ENCODE peak calls at places on chromosomes 1 and 21, in nine cellular contexts. One of them, this sample, is unnamed. For H3K36me3, the result is how much of the 10 kb centered on the place peaks cover.

GRCh38 chr1:16349847-16350406 is 2.4 kb downstream of the FBXO42 start:
- DNase-seq in Panc1: no peak
- DNase-seq in brain microvascular endothelial cell: no peak
- DNase-seq in neuronal stem cell: no peak
- DNase-seq in heart left ventricle: no peak
- DNase-seq in astrocyte: no peak
- DNase-seq in kidney epithelial cell: no peak
- DNase-seq in adrenal gland: no peak
- DNase-seq in transverse colon: no peak
- DNase-seq in this sample: no peak

GRCh38 chr21:25350056-25350455 is 257.2 kb downstream of the MRPL39 start:
- DNase-seq in transverse colon: no peak
- DNase-seq in neuronal stem cell: no peak
- DNase-seq in brain microvascular endothelial cell: peak
- DNase-seq in adrenal gland: no peak
- DNase-seq in Panc1: no peak
- DNase-seq in heart left ventricle: no peak
- DNase-seq in kidney epithelial cell: no peak
- DNase-seq in astrocyte: no peak
- DNase-seq in this sample: peak

GRCh38 chr1:223033658-223034057 is 109.4 kb downstream of the TLR5 start:
- DNase-seq in kidney epithelial cell: no peak
- DNase-seq in heart left ventricle: no peak
- DNase-seq in adrenal gland: no peak
- DNase-seq in astrocyte: peak
- DNase-seq in transverse colon: no peak
- DNase-seq in neuronal stem cell: no peak
- DNase-seq in brain microvascular endothelial cell: no peak
- DNase-seq in Panc1: no peak
- DNase-seq in this sample: no peak

GRCh38 chr1:157431751-157432150 is 120.6 kb downstream of the FCRL5 start:
- DNase-seq in Panc1: no peak
- DNase-seq in neuronal stem cell: no peak
- DNase-seq in astrocyte: no peak
- DNase-seq in heart left ventricle: no peak
- DNase-seq in transverse colon: no peak
- DNase-seq in brain microvascular endothelial cell: peak
- DNase-seq in adrenal gland: no peak
- DNase-seq in kidney epithelial cell: peak
- DNase-seq in this sample: no peak

GRCh38 chr1:7491089-7491817 is 279.8 kb upstream of the VAMP3 start:
- DNase-seq in kidney epithelial cell: no peak
- DNase-seq in transverse colon: no peak
- DNase-seq in Panc1: no peak
- DNase-seq in neuronal stem cell: no peak
- DNase-seq in adrenal gland: no peak
- DNase-seq in astrocyte: peak
- DNase-seq in heart left ventricle: no peak
- DNase-seq in brain microvascular endothelial cell: no peak
- DNase-seq in this sample: no peak

GRCh38 chr1:99622702-99623347 is 23.1 kb upstream of the PALMD start:
- DNase-seq in heart left ventricle: no peak
- DNase-seq in kidney epithelial cell: no peak
- DNase-seq in astrocyte: no peak
- DNase-seq in transverse colon: no peak
- DNase-seq in brain microvascular endothelial cell: no peak
- DNase-seq in adrenal gland: no peak
- DNase-seq in neuronal stem cell: no peak
- DNase-seq in Panc1: no peak
- DNase-seq in this sample: no peak

GRCh38 chr1:11700655-11701467 is 9.4 kb downstream of the DRAXIN start:
- DNase-seq in kidney epithelial cell: no peak
- DNase-seq in neuronal stem cell: no peak
- DNase-seq in adrenal gland: no peak
- DNase-seq in Panc1: no peak
- DNase-seq in brain microvascular endothelial cell: no peak
- DNase-seq in heart left ventricle: no peak
- DNase-seq in transverse colon: no peak
- DNase-seq in astrocyte: no peak
- DNase-seq in this sample: no peak

GRCh38 chr1:156356262-156356874 is 12.6 kb upstream of the RHBG start:
- DNase-seq in transverse colon: no peak
- DNase-seq in brain microvascular endothelial cell: no peak
- DNase-seq in adrenal gland: no peak
- DNase-seq in heart left ventricle: no peak
- DNase-seq in Panc1: no peak
- DNase-seq in neuronal stem cell: no peak
- DNase-seq in kidney epithelial cell: no peak
- DNase-seq in astrocyte: no peak
- DNase-seq in this sample: no peak

GRCh38 chr1:19563336-19564097 is 78.2 kb upstream of the CAPZB start:
- DNase-seq in brain microvascular endothelial cell: peak
- DNase-seq in astrocyte: peak
- DNase-seq in transverse colon: peak
- DNase-seq in adrenal gland: no peak
- DNase-seq in heart left ventricle: peak
- DNase-seq in Panc1: no peak
- DNase-seq in kidney epithelial cell: no peak
- DNase-seq in neuronal stem cell: no peak
- DNase-seq in this sample: no peak

GRCh38 chr1:202164271-202165037 is 4.1 kb upstream of the PTPN7 start:
- DNase-seq in astrocyte: no peak
- DNase-seq in transverse colon: peak
- DNase-seq in kidney epithelial cell: no peak
- DNase-seq in neuronal stem cell: no peak
- DNase-seq in Panc1: no peak
- DNase-seq in brain microvascular endothelial cell: no peak
- DNase-seq in adrenal gland: no peak
- DNase-seq in heart left ventricle: no peak
- DNase-seq in this sample: no peak

GRCh38 chr1:117077267-117077666 is 17.1 kb downstream of the TTF2 start:
- DNase-seq in heart left ventricle: no peak
- DNase-seq in kidney epithelial cell: peak
- DNase-seq in neuronal stem cell: no peak
- DNase-seq in adrenal gland: no peak
- DNase-seq in brain microvascular endothelial cell: peak
- DNase-seq in astrocyte: peak
- DNase-seq in transverse colon: no peak
- DNase-seq in Panc1: peak
- DNase-seq in this sample: no peak

DNA sequence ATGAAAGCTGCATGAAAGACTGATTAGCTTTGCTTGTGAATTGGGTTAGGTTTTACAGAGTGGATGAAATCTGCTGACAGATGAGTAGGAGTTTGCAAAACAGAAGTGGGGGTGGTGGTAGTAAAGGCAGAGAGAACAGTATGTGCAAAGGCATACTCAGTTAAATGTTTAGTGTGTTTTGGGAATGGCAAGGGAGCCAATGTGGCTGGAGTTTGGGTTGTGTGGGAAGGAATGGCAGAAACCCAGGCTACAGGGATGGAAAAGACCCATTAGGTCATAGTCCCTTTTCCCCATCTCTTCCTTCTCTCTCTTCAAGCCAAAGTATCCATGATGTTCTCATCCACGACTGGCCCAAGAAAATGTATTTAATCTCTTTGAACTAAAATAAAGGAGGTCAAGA is 362.2 kb upstream of the LYPLAL1 start:
- DNase-seq in brain microvascular endothelial cell: no peak
- DNase-seq in transverse colon: no peak
- DNase-seq in adrenal gland: no peak
- DNase-seq in heart left ventricle: peak
- DNase-seq in kidney epithelial cell: no peak
- DNase-seq in Panc1: no peak
- DNase-seq in astrocyte: no peak
- DNase-seq in neuronal stem cell: no peak
- DNase-seq in this sample: no peak
- H3K36me3 ChIP-seq in brain microvascular endothelial cell: under half
- H3K36me3 ChIP-seq in transverse colon: under half
- H3K36me3 ChIP-seq in adrenal gland: under half
- H3K36me3 ChIP-seq in heart left ventricle: under half
- H3K36me3 ChIP-seq in kidney epithelial cell: under half
- H3K36me3 ChIP-seq in Panc1: under half
- H3K36me3 ChIP-seq in astrocyte: under half
- H3K36me3 ChIP-seq in neuronal stem cell: under half
- H3K36me3 ChIP-seq in this sample: under half

DNA sequence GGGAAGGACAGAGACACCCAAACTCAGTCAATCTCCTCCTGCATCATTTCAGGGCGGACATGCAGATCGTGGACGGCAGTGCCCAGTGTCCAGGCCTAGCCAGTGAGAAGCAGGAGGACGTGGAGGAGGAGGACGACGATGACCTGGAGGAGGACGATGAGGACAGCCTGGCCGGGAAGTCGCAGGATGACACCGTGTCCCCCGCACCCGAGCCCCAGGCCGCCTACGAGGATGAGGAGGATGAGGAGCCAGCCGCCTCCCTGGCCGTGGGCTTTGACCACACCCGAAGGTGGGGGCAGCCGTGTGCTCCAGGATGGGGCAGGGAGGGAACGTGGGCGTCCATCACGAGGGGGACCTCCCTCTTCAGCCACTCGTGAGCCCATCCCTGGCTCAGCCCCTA is 23.6 kb upstream of the ARHGEF16 start:
- DNase-seq in Panc1: no peak
- DNase-seq in kidney epithelial cell: no peak
- DNase-seq in brain microvascular endothelial cell: no peak
- DNase-seq in neuronal stem cell: no peak
- DNase-seq in astrocyte: no peak
- DNase-seq in heart left ventricle: no peak
- DNase-seq in adrenal gland: no peak
- DNase-seq in transverse colon: no peak
- DNase-seq in this sample: no peak
- H3K36me3 ChIP-seq in Panc1: under half
- H3K36me3 ChIP-seq in kidney epithelial cell: under half
- H3K36me3 ChIP-seq in brain microvascular endothelial cell: under half
- H3K36me3 ChIP-seq in neuronal stem cell: under half
- H3K36me3 ChIP-seq in astrocyte: under half
- H3K36me3 ChIP-seq in heart left ventricle: under half
- H3K36me3 ChIP-seq in adrenal gland: under half
- H3K36me3 ChIP-seq in transverse colon: under half
- H3K36me3 ChIP-seq in this sample: under half

GRCh38 chr1:150505431-150505830 is 2.5 kb upstream of the ECM1 start:
- DNase-seq in kidney epithelial cell: no peak
- DNase-seq in neuronal stem cell: no peak
- DNase-seq in Panc1: no peak
- DNase-seq in astrocyte: no peak
- DNase-seq in brain microvascular endothelial cell: no peak
- DNase-seq in transverse colon: no peak
- DNase-seq in heart left ventricle: no peak
- DNase-seq in adrenal gland: no peak
- DNase-seq in this sample: no peak
- H3K36me3 ChIP-seq in kidney epithelial cell: under half
- H3K36me3 ChIP-seq in neuronal stem cell: half or more
- H3K36me3 ChIP-seq in Panc1: under half
- H3K36me3 ChIP-seq in astrocyte: under half
- H3K36me3 ChIP-seq in brain microvascular endothelial cell: under half
- H3K36me3 ChIP-seq in transverse colon: under half
- H3K36me3 ChIP-seq in heart left ventricle: under half
- H3K36me3 ChIP-seq in adrenal gland: under half
- H3K36me3 ChIP-seq in this sample: under half

GRCh38 chr1:200856716-200857352 is 15.9 kb upstream of the GPR25 start:
- DNase-seq in transverse colon: no peak
- DNase-seq in astrocyte: peak
- DNase-seq in brain microvascular endothelial cell: peak
- DNase-seq in kidney epithelial cell: no peak
- DNase-seq in neuronal stem cell: no peak
- DNase-seq in adrenal gland: no peak
- DNase-seq in Panc1: no peak
- DNase-seq in heart left ventricle: no peak
- DNase-seq in this sample: no peak
- H3K36me3 ChIP-seq in transverse colon: under half
- H3K36me3 ChIP-seq in astrocyte: under half
- H3K36me3 ChIP-seq in brain microvascular endothelial cell: under half
- H3K36me3 ChIP-seq in kidney epithelial cell: under half
- H3K36me3 ChIP-seq in neuronal stem cell: half or more
- H3K36me3 ChIP-seq in adrenal gland: under half
- H3K36me3 ChIP-seq in Panc1: under half
- H3K36me3 ChIP-seq in heart left ventricle: under half
- H3K36me3 ChIP-seq in this sample: under half

GRCh38 chr1:231536099-231536498 is 7.6 kb downstream of the TSNAX start:
- DNase-seq in neuronal stem cell: no peak
- DNase-seq in adrenal gland: no peak
- DNase-seq in transverse colon: no peak
- DNase-seq in astrocyte: no peak
- DNase-seq in heart left ventricle: no peak
- DNase-seq in kidney epithelial cell: no peak
- DNase-seq in Panc1: no peak
- DNase-seq in brain microvascular endothelial cell: no peak
- DNase-seq in this sample: no peak

GRCh38 chr1:231541842-231542241 is 13.4 kb downstream of the TSNAX start:
- DNase-seq in astrocyte: no peak
- DNase-seq in neuronal stem cell: no peak
- DNase-seq in adrenal gland: no peak
- DNase-seq in transverse colon: no peak
- DNase-seq in Panc1: no peak
- DNase-seq in brain microvascular endothelial cell: no peak
- DNase-seq in kidney epithelial cell: no peak
- DNase-seq in heart left ventricle: peak
- DNase-seq in this sample: no peak

GRCh38 chr1:231544943-231545592 is 16.6 kb downstream of the TSNAX start:
- DNase-seq in adrenal gland: no peak
- DNase-seq in transverse colon: no peak
- DNase-seq in neuronal stem cell: no peak
- DNase-seq in heart left ventricle: no peak
- DNase-seq in brain microvascular endothelial cell: no peak
- DNase-seq in astrocyte: no peak
- DNase-seq in kidney epithelial cell: no peak
- DNase-seq in Panc1: no peak
- DNase-seq in this sample: no peak

GRCh38 chr1:231540847-231541246 is 12.4 kb downstream of the TSNAX start:
- DNase-seq in brain microvascular endothelial cell: no peak
- DNase-seq in neuronal stem cell: no peak
- DNase-seq in transverse colon: no peak
- DNase-seq in Panc1: no peak
- DNase-seq in astrocyte: no peak
- DNase-seq in heart left ventricle: no peak
- DNase-seq in kidney epithelial cell: no peak
- DNase-seq in adrenal gland: no peak
- DNase-seq in this sample: no peak
- H3K36me3 ChIP-seq in brain microvascular endothelial cell: under half
- H3K36me3 ChIP-seq in neuronal stem cell: half or more
- H3K36me3 ChIP-seq in transverse colon: under half
- H3K36me3 ChIP-seq in Panc1: under half
- H3K36me3 ChIP-seq in astrocyte: under half
- H3K36me3 ChIP-seq in heart left ventricle: under half
- H3K36me3 ChIP-seq in kidney epithelial cell: under half
- H3K36me3 ChIP-seq in adrenal gland: under half
- H3K36me3 ChIP-seq in this sample: under half

This sample was measured in Caco-2.